ENCODE peak calls at places on chromosomes 1 and 21, in seven cellular contexts. One of them, this sample, is unnamed. For H3K4me1 and H3K36me3, the result is how much of the 10 kb centered on the place peaks cover.

GRCh38 chr1:198153804-198154203 is 3.0 kb upstream of the NEK7 start:
- DNase-seq in testis: no peak
- DNase-seq in tibial nerve: no peak
- DNase-seq in IMR-90: no peak
- DNase-seq in adrenal gland: no peak
- DNase-seq in uterus: no peak
- DNase-seq in HepG2: no peak
- DNase-seq in this sample: no peak

GRCh38 chr21:44524412-44525371 is 15.3 kb downstream of the KRTAP10-1 start:
- DNase-seq in IMR-90: no peak
- DNase-seq in testis: no peak
- DNase-seq in uterus: peak
- DNase-seq in adrenal gland: no peak
- DNase-seq in HepG2: no peak
- DNase-seq in tibial nerve: no peak
- DNase-seq in this sample: no peak

GRCh38 chr1:35857830-35858229 is 25.2 kb upstream of the AGO1 start:
- DNase-seq in tibial nerve: no peak
- DNase-seq in testis: peak
- DNase-seq in uterus: no peak
- DNase-seq in adrenal gland: peak
- DNase-seq in HepG2: no peak
- DNase-seq in IMR-90: peak
- DNase-seq in this sample: no peak

GRCh38 chr1:226627050-226627755 is 78.6 kb downstream of the STUM start:
- DNase-seq in testis: no peak
- DNase-seq in IMR-90: no peak
- DNase-seq in uterus: no peak
- DNase-seq in HepG2: no peak
- DNase-seq in tibial nerve: no peak
- DNase-seq in adrenal gland: no peak
- DNase-seq in this sample: no peak

GRCh38 chr1:177286396-177286795 is 115.6 kb downstream of the BRINP2 start:
- DNase-seq in uterus: no peak
- DNase-seq in adrenal gland: no peak
- DNase-seq in IMR-90: peak
- DNase-seq in tibial nerve: no peak
- DNase-seq in HepG2: no peak
- DNase-seq in testis: no peak
- DNase-seq in this sample: no peak

GRCh38 chr1:174169342-174169741 is 10.0 kb downstream of the RABGAP1L start:
- DNase-seq in HepG2: no peak
- DNase-seq in tibial nerve: no peak
- DNase-seq in uterus: no peak
- DNase-seq in adrenal gland: no peak
- DNase-seq in IMR-90: no peak
- DNase-seq in testis: no peak
- DNase-seq in this sample: no peak

GRCh38 chr1:150563340-150564038 is 14.3 kb downstream of the ADAMTSL4 start:
- DNase-seq in IMR-90: peak
- DNase-seq in HepG2: no peak
- DNase-seq in testis: peak
- DNase-seq in uterus: peak
- DNase-seq in adrenal gland: peak
- DNase-seq in tibial nerve: peak
- DNase-seq in this sample: no peak

GRCh38 chr1:234932506-234932905 is 196.1 kb downstream of the TOMM20 start:
- DNase-seq in adrenal gland: no peak
- DNase-seq in HepG2: no peak
- DNase-seq in IMR-90: no peak
- DNase-seq in tibial nerve: no peak
- DNase-seq in uterus: no peak
- DNase-seq in testis: no peak
- DNase-seq in this sample: no peak

GRCh38 chr1:225881081-225882007 is 836 bp downstream of the TMEM63A start:
- DNase-seq in testis: peak
- DNase-seq in IMR-90: peak
- DNase-seq in HepG2: peak
- DNase-seq in uterus: peak
- DNase-seq in adrenal gland: peak
- DNase-seq in tibial nerve: peak
- DNase-seq in this sample: no peak

GRCh38 chr1:37234941-37235418 is 200.7 kb upstream of the GRIK3 start:
- DNase-seq in HepG2: no peak
- DNase-seq in testis: no peak
- DNase-seq in uterus: no peak
- DNase-seq in IMR-90: no peak
- DNase-seq in tibial nerve: no peak
- DNase-seq in adrenal gland: no peak
- DNase-seq in this sample: no peak

GRCh38 chr1:214518387-214518786 is 33.0 kb downstream of the PTPN14 start:
- DNase-seq in adrenal gland: no peak
- DNase-seq in uterus: no peak
- DNase-seq in testis: no peak
- DNase-seq in IMR-90: peak
- DNase-seq in HepG2: no peak
- DNase-seq in tibial nerve: no peak
- DNase-seq in this sample: no peak

GRCh38 chr1:56864430-56864829 is 9.8 kb downstream of the C8A start:
- DNase-seq in IMR-90: peak
- DNase-seq in HepG2: no peak
- DNase-seq in tibial nerve: no peak
- DNase-seq in adrenal gland: no peak
- DNase-seq in uterus: no peak
- DNase-seq in testis: no peak
- DNase-seq in this sample: no peak

GRCh38 chr1:10401281-10401680 is 2.4 kb downstream of the PGD start:
- DNase-seq in adrenal gland: no peak
- DNase-seq in IMR-90: peak
- DNase-seq in testis: no peak
- DNase-seq in uterus: no peak
- DNase-seq in HepG2: peak
- DNase-seq in tibial nerve: no peak
- DNase-seq in this sample: no peak

GRCh38 chr1:55490556-55490955 is 275.4 kb upstream of the USP24 start:
- DNase-seq in uterus: no peak
- DNase-seq in tibial nerve: no peak
- DNase-seq in IMR-90: peak
- DNase-seq in testis: no peak
- DNase-seq in adrenal gland: no peak
- DNase-seq in HepG2: no peak
- DNase-seq in this sample: no peak

GRCh38 chr1:5532811-5533210 is 459.4 kb downstream of the NPHP4 start:
- DNase-seq in tibial nerve: no peak
- DNase-seq in uterus: no peak
- DNase-seq in IMR-90: no peak
- DNase-seq in HepG2: no peak
- DNase-seq in adrenal gland: no peak
- DNase-seq in testis: no peak
- DNase-seq in this sample: peak

GRCh38 chr1:115136706-115137105 is 47.4 kb upstream of the TSPAN2 start:
- DNase-seq in testis: no peak
- DNase-seq in HepG2: no peak
- DNase-seq in adrenal gland: no peak
- DNase-seq in uterus: no peak
- DNase-seq in IMR-90: no peak
- DNase-seq in tibial nerve: no peak
- DNase-seq in this sample: peak

GRCh38 chr1:115136106-115136505 is 46.8 kb upstream of the TSPAN2 start:
- DNase-seq in testis: no peak
- DNase-seq in uterus: no peak
- DNase-seq in IMR-90: no peak
- DNase-seq in HepG2: no peak
- DNase-seq in adrenal gland: no peak
- DNase-seq in tibial nerve: no peak
- DNase-seq in this sample: peak

GRCh38 chr1:115134231-115134630 is 44.9 kb upstream of the TSPAN2 start:
- DNase-seq in tibial nerve: no peak
- DNase-seq in uterus: no peak
- DNase-seq in adrenal gland: no peak
- DNase-seq in HepG2: no peak
- DNase-seq in IMR-90: no peak
- DNase-seq in testis: no peak
- DNase-seq in this sample: no peak

GRCh38 chr1:115134850-115135484 is 45.7 kb upstream of the TSPAN2 start:
- DNase-seq in adrenal gland: peak
- DNase-seq in IMR-90: peak
- DNase-seq in HepG2: no peak
- DNase-seq in testis: no peak
- DNase-seq in uterus: no peak
- DNase-seq in tibial nerve: no peak
- DNase-seq in this sample: no peak

DNA sequence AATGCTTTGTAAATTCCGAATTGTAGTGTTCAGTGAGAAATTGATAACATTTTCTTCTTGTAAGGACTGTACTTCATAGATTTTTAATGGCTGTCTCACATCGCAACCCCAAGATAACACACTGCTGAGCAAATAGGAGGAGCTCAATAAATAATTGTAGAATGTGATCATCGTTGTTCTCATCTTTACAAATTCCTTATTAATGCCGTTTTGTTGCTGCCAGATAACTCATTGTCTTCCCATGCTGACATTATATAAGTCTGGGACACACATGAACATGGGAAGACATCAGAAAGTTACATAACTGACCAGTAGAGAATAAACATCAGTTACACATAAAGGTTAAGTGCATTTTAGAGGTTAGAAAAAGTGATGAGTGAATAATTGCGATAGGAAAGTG is 46.4 kb upstream of the TSPAN2 start:
- DNase-seq in tibial nerve: no peak
- DNase-seq in adrenal gland: no peak
- DNase-seq in uterus: no peak
- DNase-seq in HepG2: no peak
- DNase-seq in testis: no peak
- DNase-seq in IMR-90: peak
- DNase-seq in this sample: no peak
- H3K4me1 ChIP-seq in tibial nerve: under half
- H3K4me1 ChIP-seq in adrenal gland: under half
- H3K4me1 ChIP-seq in uterus: under half
- H3K4me1 ChIP-seq in HepG2: under half
- H3K4me1 ChIP-seq in testis: under half
- H3K4me1 ChIP-seq in IMR-90: under half
- H3K4me1 ChIP-seq in this sample: under half

GRCh38 chr1:110208916-110209650 is 1.0 kb upstream of the KCNC4 start:
- DNase-seq in uterus: no peak
- DNase-seq in adrenal gland: no peak
- DNase-seq in testis: no peak
- DNase-seq in HepG2: no peak
- DNase-seq in IMR-90: no peak
- DNase-seq in tibial nerve: no peak
- DNase-seq in this sample: no peak
- H3K36me3 ChIP-seq in uterus: under half
- H3K36me3 ChIP-seq in adrenal gland: under half
- H3K36me3 ChIP-seq in testis: under half
- H3K36me3 ChIP-seq in HepG2: under half
- H3K36me3 ChIP-seq in IMR-90: under half
- H3K36me3 ChIP-seq in tibial nerve: under half
- H3K36me3 ChIP-seq in this sample: under half

DNA sequence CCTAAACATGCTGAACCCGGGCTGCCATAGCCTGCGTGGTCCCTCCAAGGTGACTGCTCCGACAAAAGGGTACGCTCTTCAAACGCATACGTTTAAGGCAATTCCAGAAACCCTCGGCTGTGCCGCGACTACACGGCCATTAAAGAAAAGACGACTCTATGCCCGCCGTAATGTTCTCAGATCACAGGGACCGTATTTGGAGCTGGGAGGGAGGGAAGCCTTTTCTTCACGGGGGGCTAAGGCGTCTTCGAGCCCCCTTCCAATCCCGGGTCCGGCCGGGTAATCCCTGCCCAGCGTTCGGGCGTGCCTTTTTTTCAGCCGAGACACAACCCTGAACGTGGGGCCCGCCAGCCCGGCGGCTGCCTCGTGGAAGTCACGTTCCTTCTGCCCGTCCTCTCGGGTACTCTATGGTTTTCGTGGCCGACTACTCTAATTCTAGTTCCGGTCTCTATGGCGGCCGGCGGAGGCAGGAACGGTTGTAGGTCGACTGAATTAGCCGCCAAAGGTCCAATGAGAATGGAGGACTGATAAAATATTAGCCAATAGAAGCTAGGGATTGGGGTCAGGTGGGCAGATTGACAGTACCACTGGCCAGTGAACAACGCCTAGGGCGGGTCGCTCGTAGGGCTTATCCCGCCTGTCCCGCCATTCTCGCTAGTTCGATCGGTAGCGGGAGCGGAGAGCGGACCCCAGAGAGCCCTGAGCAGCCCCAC is at the start of gene YBX1:
- DNase-seq in adrenal gland: peak
- DNase-seq in IMR-90: peak
- DNase-seq in HepG2: peak
- DNase-seq in tibial nerve: peak
- DNase-seq in uterus: peak
- DNase-seq in testis: peak
- DNase-seq in this sample: peak
- TF ChIP-seq POLR2A in adrenal gland: peak
- TF ChIP-seq POLR2A in IMR-90: peak
- TF ChIP-seq POLR2A in HepG2: peak
- TF ChIP-seq POLR2A in tibial nerve: peak
- TF ChIP-seq POLR2A in uterus: peak
- TF ChIP-seq POLR2A in testis: peak
- TF ChIP-seq POLR2A in this sample: peak

GRCh38 chr1:94321662-94322061 is 84.3 kb upstream of the ARHGAP29 start:
- DNase-seq in uterus: no peak
- DNase-seq in tibial nerve: no peak
- DNase-seq in adrenal gland: no peak
- DNase-seq in IMR-90: no peak
- DNase-seq in HepG2: no peak
- DNase-seq in testis: no peak
- DNase-seq in this sample: no peak

GRCh38 chr1:94322696-94323095 is 85.3 kb upstream of the ARHGAP29 start:
- DNase-seq in uterus: no peak
- DNase-seq in HepG2: no peak
- DNase-seq in tibial nerve: no peak
- DNase-seq in IMR-90: no peak
- DNase-seq in adrenal gland: no peak
- DNase-seq in testis: no peak
- DNase-seq in this sample: no peak

GRCh38 chr1:94324168-94324544 is 86.8 kb upstream of the ARHGAP29 start:
- DNase-seq in testis: no peak
- DNase-seq in IMR-90: peak
- DNase-seq in adrenal gland: no peak
- DNase-seq in tibial nerve: no peak
- DNase-seq in uterus: no peak
- DNase-seq in HepG2: no peak
- DNase-seq in this sample: no peak

GRCh38 chr1:94325379-94326302 is 88.3 kb upstream of the ARHGAP29 start:
- DNase-seq in IMR-90: peak
- DNase-seq in HepG2: peak
- DNase-seq in uterus: no peak
- DNase-seq in adrenal gland: no peak
- DNase-seq in testis: no peak
- DNase-seq in tibial nerve: no peak
- DNase-seq in this sample: no peak

GRCh38 chr1:94323311-94324167 is 86.2 kb upstream of the ARHGAP29 start:
- DNase-seq in adrenal gland: no peak
- DNase-seq in IMR-90: no peak
- DNase-seq in tibial nerve: no peak
- DNase-seq in testis: no peak
- DNase-seq in HepG2: no peak
- DNase-seq in uterus: no peak
- DNase-seq in this sample: no peak
- H3K4me1 ChIP-seq in adrenal gland: under half
- H3K4me1 ChIP-seq in IMR-90: under half
- H3K4me1 ChIP-seq in tibial nerve: under half
- H3K4me1 ChIP-seq in testis: under half
- H3K4me1 ChIP-seq in HepG2: half or more
- H3K4me1 ChIP-seq in uterus: under half
- H3K4me1 ChIP-seq in this sample: half or more

GRCh38 chr1:31055953-31056352 is 9.6 kb downstream of the PUM1 start:
- DNase-seq in HepG2: no peak
- DNase-seq in uterus: no peak
- DNase-seq in adrenal gland: no peak
- DNase-seq in tibial nerve: no peak
- DNase-seq in IMR-90: no peak
- DNase-seq in testis: no peak
- DNase-seq in this sample: no peak
- H3K36me3 ChIP-seq in HepG2: under half
- H3K36me3 ChIP-seq in uterus: under half
- H3K36me3 ChIP-seq in adrenal gland: under half
- H3K36me3 ChIP-seq in tibial nerve: under half
- H3K36me3 ChIP-seq in IMR-90: under half
- H3K36me3 ChIP-seq in testis: under half
- H3K36me3 ChIP-seq in this sample: under half